ENCODE peak calls at places on chromosomes 1 and 21, in four cellular contexts. H, G, X and W are unnamed samples.

GRCh38 chr21:42228709-42229220 is 9.8 kb downstream of the ABCG1 start:
- DNase-seq in H (no peak), G (no peak), X (no peak), W (no peak)

GRCh38 chr1:31548899-31549806 is 27.2 kb upstream of the TINAGL1 start:
- DNase-seq in H (peak), G (peak), X (peak), W (peak)

GRCh38 chr21:44427241-44428120 is 27.8 kb upstream of the LRRC3 start:
- DNase-seq in H (no peak), G (no peak), X (no peak), W (no peak)

GRCh38 chr1:59431566-59432294 is 134.8 kb downstream of the FGGY start:
- DNase-seq in H (no peak), G (no peak), X (no peak), W (no peak)

GRCh38 chr1:101566883-101567538 is 330.2 kb downstream of the S1PR1 start:
- DNase-seq in H (no peak), G (no peak), X (no peak), W (no peak)

GRCh38 chr1:89104687-89105086 is 21.2 kb downstream of the GBP2 start:
- DNase-seq in H (no peak), G (no peak), X (peak), W (no peak)

GRCh38 chr1:163876546-163876945 is 554.8 kb downstream of the NUF2 start:
- DNase-seq in H (no peak), G (no peak), X (no peak), W (no peak)

GRCh38 chr1:229409616-229410369 is 24.1 kb downstream of the ACTA1 start:
- DNase-seq in H (no peak), G (no peak), X (no peak), W (no peak)

GRCh38 chr1:65221638-65222421 is 73.8 kb downstream of the AK4 start:
- DNase-seq in H (no peak), G (no peak), X (no peak), W (no peak)

GRCh38 chr1:219385786-219386427 is 212.2 kb downstream of the LYPLAL1 start:
- DNase-seq in H (peak), G (peak), X (peak), W (peak)

GRCh38 chr1:225425211-225425786 is 2.5 kb downstream of the LBR start:
- DNase-seq in H (no peak), G (no peak), X (no peak), W (peak)

GRCh38 chr1:39737546-39738169 is 1.0 kb upstream of the PPIE start:
- DNase-seq in H (no peak), G (no peak), X (no peak), W (peak)

GRCh38 chr21:20641251-20641650 is 357.0 kb upstream of the NCAM2 start:
- DNase-seq in H (no peak), G (no peak), X (no peak), W (no peak)

GRCh38 chr1:46404482-46405203 is 10.5 kb downstream of the FAAH start:
- DNase-seq in H (no peak), G (no peak), X (no peak), W (no peak)

GRCh38 chr1:4557949-4558348 is 96.5 kb upstream of the AJAP1 start:
- DNase-seq in H (no peak), G (no peak), X (no peak), W (no peak)
- TF ChIP-seq CHD1 in H (no peak), G (no peak), X (no peak), W (no peak)

GRCh38 chr1:8821084-8821483 is 3.6 kb upstream of the RERE start:
- DNase-seq in H (no peak), G (no peak), X (no peak), W (no peak)

GRCh38 chr1:8825985-8826481 is 8.6 kb upstream of the RERE start:
- DNase-seq in H (no peak), G (no peak), X (no peak), W (peak)

GRCh38 chr1:8823295-8823664 is 5.8 kb upstream of the RERE start:
- DNase-seq in H (no peak), G (no peak), X (no peak), W (no peak)

GRCh38 chr1:8818325-8818775 is 910 bp upstream of the RERE start:
- DNase-seq in H (no peak), G (no peak), X (peak), W (peak)

GRCh38 chr1:8822383-8823294 is 5.2 kb upstream of the RERE start:
- DNase-seq in H (no peak), G (no peak), X (peak), W (peak)
- TF ChIP-seq CHD1 in H (no peak), G (no peak), X (no peak), W (no peak)

GRCh38 chr1:14946567-14947285 is 206.8 kb upstream of the TMEM51 start:
- DNase-seq in H (no peak), G (no peak), X (no peak), W (peak)
- TF ChIP-seq CHD1 in H (no peak), G (no peak), X (no peak), W (no peak)

DNA sequence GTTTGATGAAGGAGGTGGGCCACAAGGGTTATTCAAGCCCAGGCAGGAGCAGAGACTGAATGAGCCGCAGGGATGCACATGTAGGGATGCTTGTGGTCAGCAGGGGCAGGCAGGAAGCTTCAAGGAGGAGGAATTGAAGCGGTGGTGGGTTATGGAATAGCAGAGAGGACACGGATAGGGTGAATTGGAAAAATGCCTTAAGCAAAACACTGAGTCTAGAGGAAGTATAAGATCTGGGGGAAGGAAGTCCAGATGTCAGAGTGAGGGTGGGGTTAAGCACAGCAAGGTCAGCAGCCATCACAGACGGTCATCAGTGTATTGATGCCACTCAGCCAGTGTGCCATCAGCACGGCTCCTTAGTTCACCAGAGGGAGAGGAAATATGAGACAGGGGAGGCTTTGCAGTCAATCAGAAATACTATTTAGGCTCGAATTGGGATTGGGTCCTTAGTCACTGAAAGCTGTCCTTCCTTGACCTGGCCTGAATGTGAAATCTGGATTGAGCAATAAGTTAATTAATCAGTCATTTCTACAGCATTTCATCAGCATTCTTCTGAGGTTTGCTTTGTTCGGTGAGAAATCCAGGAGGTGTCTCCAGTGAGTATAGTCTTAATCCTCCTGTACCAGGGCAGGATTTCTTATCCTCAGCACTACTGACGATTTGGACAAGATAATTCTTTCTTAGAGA is 6.0 kb upstream of the LCE1F start:
- DNase-seq in H (no peak), G (no peak), X (no peak), W (no peak)
- TF ChIP-seq CHD1 in H (no peak), G (no peak), X (no peak), W (no peak)

DNA sequence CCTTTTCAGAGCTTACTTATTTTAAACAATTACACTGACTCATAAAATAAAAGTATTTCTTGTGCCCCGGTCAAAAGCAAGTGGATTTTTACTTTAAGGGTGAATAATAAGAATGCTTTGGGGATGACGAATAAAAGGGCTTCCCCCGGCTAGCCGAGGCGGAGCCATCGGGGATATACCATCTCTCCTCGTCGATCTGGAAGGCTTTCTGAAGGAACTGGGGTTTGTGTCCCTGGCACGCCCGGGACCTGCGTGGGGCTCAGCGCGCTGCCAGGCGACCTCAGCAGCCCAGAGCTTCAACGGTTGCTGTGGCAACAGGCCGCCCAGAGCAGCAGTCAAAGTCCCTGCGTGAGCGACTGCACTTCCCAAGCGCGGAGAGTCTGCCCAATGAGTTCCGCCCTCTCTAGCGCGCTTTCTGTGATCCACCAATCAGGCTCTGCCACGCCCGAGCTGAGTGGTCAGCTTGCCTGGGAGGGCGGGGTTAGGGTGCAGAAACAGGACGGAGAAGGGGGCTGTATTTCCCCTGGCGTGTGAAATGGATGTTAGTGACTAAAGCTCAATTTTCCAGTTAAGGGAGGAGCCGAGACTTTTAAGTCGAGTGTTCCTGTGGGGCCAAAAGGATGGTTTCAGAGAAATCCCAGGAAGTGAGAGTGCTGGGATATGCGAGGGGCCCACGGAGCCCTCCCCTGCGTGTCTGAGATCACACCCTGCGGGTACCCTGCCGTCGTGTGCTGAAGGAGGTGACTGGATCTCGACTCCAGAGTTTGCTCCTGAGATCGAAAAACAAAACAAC is 33.0 kb upstream of the MGST3 start:
- DNase-seq in H (peak), G (peak), X (peak), W (peak)
- TF ChIP-seq CHD1 in H (peak), G (no peak), X (no peak), W (no peak)

DNA sequence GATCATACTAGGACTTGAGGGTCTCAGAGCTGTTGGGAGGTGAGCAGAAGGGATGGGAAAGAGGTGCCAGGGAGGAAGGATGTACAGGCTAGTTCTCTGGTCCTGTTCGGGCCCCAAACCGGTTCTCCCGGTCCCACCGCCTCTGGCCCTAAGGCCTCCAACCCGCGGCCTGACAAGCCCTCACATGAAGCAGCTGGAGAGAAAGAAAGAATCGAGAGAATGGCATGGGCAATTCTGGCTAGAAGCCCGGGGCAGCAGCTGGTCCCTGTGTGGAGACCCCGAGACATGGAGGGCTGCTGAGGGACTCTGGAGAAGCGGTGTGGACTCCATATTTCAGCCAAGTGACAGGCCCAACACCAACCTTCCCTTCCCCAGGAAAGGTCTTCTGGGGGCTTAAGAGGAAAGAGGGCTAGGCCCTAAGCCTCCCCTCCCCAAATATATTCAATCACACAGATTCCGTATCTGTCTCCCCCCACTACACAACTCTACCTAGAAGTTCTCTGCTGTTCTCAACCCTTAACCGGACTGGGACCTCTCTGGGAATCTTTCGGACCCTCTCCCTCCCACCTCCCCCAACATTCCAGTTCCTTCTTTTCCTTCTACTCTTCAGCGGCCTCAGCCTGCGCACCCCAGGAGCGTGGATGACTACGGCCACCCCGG is 610 bp downstream of the CDC42SE1 start:
- DNase-seq in H (no peak), G (peak), X (no peak), W (peak)
- TF ChIP-seq CHD1 in H (no peak), G (no peak), X (peak), W (no peak)